ENCODE peak calls at places on chromosomes 5 and 9, in six cellular contexts. B, N, X, A, E and D are unnamed samples.
A peak's percentile ranks its signal among the peaks of the same experiment; 100 is the strongest.

GRCh38 chr5:78566747-78567449 is 81.7 kb downstream of the LHFPL2 start:
- DNase-seq in E (no peak), B (no peak), A (no peak), X (no peak), N (peak; percentile 66), D (no peak)

GRCh38 chr9:126128494-126129142 is 198.0 kb upstream of the MVB12B start:
- DNase-seq in E (no peak), X (peak; percentile 78), B (no peak), A (no peak), N (no peak), D (no peak)

GRCh38 chr9:33818832-33819500 is 2.0 kb downstream of the UBE2R2 start:
- DNase-seq in B (no peak), X (no peak), N (peak; percentile 27), A (no peak), E (no peak), D (no peak)

GRCh38 chr5:138784590-138784989 is 31.4 kb downstream of the CTNNA1 start:
- DNase-seq in X (no peak), B (no peak), N (no peak), E (no peak), A (no peak), D (no peak)

GRCh38 chr9:35605336-35606137 is 475 bp downstream of the TESK1 start:
- DNase-seq in B (no peak), X (peak; percentile 56), A (no peak), E (no peak), N (no peak), D (no peak)

GRCh38 chr5:98638701-98639100 is 134.8 kb upstream of the RGMB start:
- DNase-seq in X (peak; percentile 46), E (no peak), B (no peak), A (peak; percentile 31), N (no peak), D (no peak)

GRCh38 chr9:77981332-77981731 is 50.3 kb downstream of the GNAQ start:
- DNase-seq in B (no peak), A (no peak), X (peak; percentile 78), N (peak; percentile 53), E (no peak), D (no peak)

GRCh38 chr9:77587036-77587435 is 61.1 kb downstream of the GNA14 start:
- DNase-seq in B (no peak), A (no peak), N (no peak), E (no peak), X (no peak), D (no peak)

GRCh38 chr9:129656795-129657390 is 8.6 kb upstream of the PRRX2 start:
- DNase-seq in E (no peak), X (peak; percentile 23), N (peak; percentile 74), A (no peak), B (no peak), D (no peak)

GRCh38 chr5:75964008-75964407 is 119.2 kb upstream of the SV2C start:
- DNase-seq in A (no peak), X (no peak), B (no peak), N (no peak), E (no peak), D (peak; percentile 48)

GRCh38 chr5:178213748-178214151 is 9.4 kb downstream of the HNRNPAB start:
- DNase-seq in E (no peak), A (no peak), N (no peak), X (peak; percentile 26), B (no peak), D (no peak)

GRCh38 chr5:80140496-80140895 is 105.3 kb downstream of the THBS4 start:
- DNase-seq in X (no peak), N (no peak), E (no peak), B (no peak), A (no peak), D (no peak)

GRCh38 chr5:134523543-134524136 is 1.8 kb upstream of the JADE2 start:
- DNase-seq in B (no peak), N (no peak), X (peak; percentile 30), A (no peak), E (no peak), D (no peak)